ENCODE peak calls at places on chromosomes 2 and 18, in ten cellular contexts. T is naive thymus-derived CD4-positive, alpha-beta T cell; C is heart left ventricle; Q is GM23248; E is tibial artery; I is HAP-1; X is tibial nerve; P is neuronal stem cell; U is Peyer's patch; N is CD8-positive, alpha-beta memory T cell. H is an unnamed sample.

GRCh38 chr2:236444187-236444586 is 125.4 kb upstream of the ACKR3 start:
- DNase-seq in T (no peak), C (no peak), Q (no peak), E (no peak), I (no peak), X (no peak), P (no peak), U (no peak), N (no peak), H (no peak)

GRCh38 chr2:22450831-22451230 is 934.1 kb upstream of the KLHL29 start:
- DNase-seq in T (no peak), C (no peak), Q (no peak), E (no peak), I (no peak), X (peak; percentile 10), P (no peak), U (no peak), N (no peak), H (no peak)

GRCh38 chr2:240672076-240672700 is 10.5 kb downstream of the AQP12B start:
- DNase-seq in T (no peak), C (no peak), Q (no peak), E (no peak), I (no peak), X (no peak), P (no peak), U (no peak), N (no peak), H (no peak)

GRCh38 chr18:50044402-50044801 is 150.5 kb downstream of the MYO5B start:
- DNase-seq in T (no peak), C (no peak), Q (no peak), E (no peak), I (peak; percentile 53), X (no peak), P (no peak), U (no peak), N (no peak), H (no peak)

GRCh38 chr2:11123856-11124759 is 31.2 kb upstream of the SLC66A3 start:
- DNase-seq in T (peak; percentile 45), C (peak; percentile 76), Q (peak; percentile 73), E (no peak), I (peak; percentile 89), X (peak; percentile 52), P (peak; percentile 45), U (peak; percentile 40), N (peak; percentile 63), H (peak; percentile 66)

GRCh38 chr2:67616749-67617148 is 219.6 kb downstream of the ETAA1 start:
- DNase-seq in T (no peak), C (no peak), Q (peak; percentile 48), E (no peak), I (no peak), X (no peak), P (no peak), U (no peak), N (no peak), H (no peak)

GRCh38 chr2:151860613-151861146 is 32.5 kb upstream of the ARL5A start:
- DNase-seq in T (no peak), C (no peak), Q (no peak), E (no peak), I (no peak), X (no peak), P (no peak), U (no peak), N (no peak), H (no peak)

GRCh38 chr2:112187805-112188596 is 49.8 kb downstream of the FBLN7 start:
- DNase-seq in T (peak; percentile 87), C (no peak), Q (no peak), E (no peak), I (no peak), X (no peak), P (no peak), U (peak; percentile 71), N (peak; percentile 86), H (peak; percentile 87)

GRCh38 chr2:228983700-228984099 is 287.4 kb downstream of the PID1 start:
- DNase-seq in T (no peak), C (no peak), Q (no peak), E (no peak), I (no peak), X (no peak), P (no peak), U (no peak), N (no peak), H (no peak)

GRCh38 chr2:28752608-28752984 is 966 bp downstream of the PPP1CB start:
- DNase-seq in T (no peak), C (no peak), Q (no peak), E (no peak), I (no peak), X (no peak), P (no peak), U (no peak), N (no peak), H (no peak)

GRCh38 chr2:231410293-231411004 is 14.9 kb downstream of the B3GNT7 start:
- DNase-seq in T (no peak), C (no peak), Q (no peak), E (no peak), I (peak; percentile 83), X (no peak), P (no peak), U (no peak), N (no peak), H (no peak)

GRCh38 chr18:784470-785172 is 27.4 kb downstream of the YES1 start:
- DNase-seq in T (no peak), C (no peak), Q (no peak), E (no peak), I (no peak), X (no peak), P (no peak), U (no peak), N (no peak), H (no peak)

GRCh38 chr2:188787002-188787660 is 187.0 kb upstream of the COL3A1 start:
- DNase-seq in T (no peak), C (no peak), Q (peak; percentile 85), E (no peak), I (no peak), X (no peak), P (no peak), U (no peak), N (no peak), H (no peak)

GRCh38 chr18:58218111-58218510 is 174.1 kb downstream of the NEDD4L start:
- DNase-seq in T (no peak), C (no peak), Q (peak; percentile 72), E (no peak), I (no peak), X (no peak), P (no peak), U (no peak), N (no peak), H (no peak)

GRCh38 chr2:85768713-85769112 is 14.9 kb downstream of the ATOH8 start:
- DNase-seq in T (no peak), C (peak; percentile 83), Q (peak; percentile 42), E (no peak), I (peak; percentile 47), X (no peak), P (no peak), U (no peak), N (no peak), H (no peak)

GRCh38 chr2:226802573-226802972 is 3.0 kb upstream of the IRS1 start:
- DNase-seq in T (peak; percentile 72), C (no peak), Q (peak; percentile 85), E (no peak), I (peak; percentile 7), X (peak; percentile 51), P (no peak), U (no peak), N (no peak), H (no peak)

GRCh38 chr2:110741491-110741980 is 9.2 kb downstream of the ACOXL start:
- DNase-seq in T (no peak), C (no peak), Q (no peak), E (no peak), I (peak; percentile 23), X (no peak), P (no peak), U (no peak), N (no peak), H (no peak)

GRCh38 chr2:38073211-38074005 is 2.5 kb downstream of the CYP1B1 start:
- DNase-seq in T (no peak), C (no peak), Q (no peak), E (no peak), I (no peak), X (peak; percentile 87), P (no peak), U (no peak), N (no peak), H (no peak)
- H3K4me3 ChIP-seq in T (no peak overlapping the region), C (peak overlapping the region; percentile 67), Q (peak overlapping the region; percentile 41), E (peak overlapping the region; percentile 6), I (no peak overlapping the region), X (peak overlapping the region; percentile 46), P (no peak overlapping the region), U (peak overlapping the region; percentile 63), N (no peak overlapping the region), H (no peak overlapping the region)

GRCh38 chr2:4718777-4719176 is 973.4 kb upstream of the SOX11 start:
- DNase-seq in T (no peak), C (no peak), Q (no peak), E (no peak), I (no peak), X (no peak), P (no peak), U (no peak), N (no peak), H (no peak)

DNA sequence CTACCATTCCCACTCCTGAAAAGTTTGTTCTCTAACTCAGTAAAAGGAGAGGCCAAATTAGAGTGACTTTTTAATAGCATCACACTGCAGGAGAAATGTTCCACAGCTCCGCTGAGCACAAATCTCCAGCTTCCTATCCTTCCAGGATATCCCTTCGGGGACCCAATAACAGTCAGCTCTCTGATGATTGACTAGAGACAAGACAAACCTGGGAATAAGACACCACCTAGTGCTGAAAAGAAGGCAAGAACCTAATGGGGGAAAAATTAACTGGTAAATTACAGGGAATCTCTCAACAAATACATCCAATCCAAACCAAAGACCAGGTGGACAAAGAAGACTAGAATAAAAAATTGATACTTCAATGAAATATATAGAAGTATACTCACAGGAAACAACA is 977.1 kb upstream of the SOX11 start:
- DNase-seq in T (no peak), C (no peak), Q (no peak), E (no peak), I (no peak), X (no peak), P (no peak), U (no peak), N (no peak), H (no peak)
- H3K9me3 ChIP-seq in T (no peaks in the 10 kb centered on the region), C (no peaks in the 10 kb centered on the region), Q (no peaks in the 10 kb centered on the region), E (peaks cover 3% of the 10 kb centered on the region), I (no peaks in the 10 kb centered on the region), X (no peaks in the 10 kb centered on the region), P (peaks cover 2% of the 10 kb centered on the region), U (no peaks in the 10 kb centered on the region), N (no peaks in the 10 kb centered on the region), H (no peaks in the 10 kb centered on the region)

GRCh38 chr2:81647715-81648114 is 1343.2 kb upstream of the LRRTM1 start:
- DNase-seq in T (no peak), C (no peak), Q (no peak), E (no peak), I (peak; percentile 12), X (no peak), P (no peak), U (no peak), N (no peak), H (no peak)
- H3K4me3 ChIP-seq in T (no peak overlapping the region), C (no peak overlapping the region), Q (no peak overlapping the region), E (no peak overlapping the region), I (no peak overlapping the region), X (no peak overlapping the region), P (no peak overlapping the region), U (no peak overlapping the region), N (no peak overlapping the region), H (no peak overlapping the region)

DNA sequence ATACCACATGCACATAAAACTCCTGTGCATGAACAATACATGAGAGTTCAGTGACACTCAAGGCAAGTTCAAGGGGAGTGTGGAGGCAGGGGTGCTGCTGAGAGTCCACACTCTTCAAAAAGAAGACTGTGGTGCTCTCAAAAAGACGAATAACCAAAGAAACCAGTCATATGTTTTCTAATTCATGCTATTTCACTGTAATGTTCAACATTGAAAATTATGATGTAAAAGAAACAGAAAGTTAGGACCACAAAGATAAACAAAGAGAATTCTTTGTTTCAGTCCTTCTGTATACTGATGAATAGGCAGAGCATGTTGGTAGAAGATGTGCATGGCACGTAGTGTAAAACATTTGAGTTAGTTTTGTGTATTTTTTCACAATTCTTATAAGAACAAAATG is 864.2 kb upstream of the LRATD1 start:
- DNase-seq in T (no peak), C (no peak), Q (no peak), E (no peak), I (no peak), X (no peak), P (no peak), U (no peak), N (no peak), H (no peak)
- H3K9me3 ChIP-seq in T (no peaks in the 10 kb centered on the region), C (no peaks in the 10 kb centered on the region), Q (no peaks in the 10 kb centered on the region), E (no peaks in the 10 kb centered on the region), I (no peaks in the 10 kb centered on the region), X (no peaks in the 10 kb centered on the region), P (no peaks in the 10 kb centered on the region), U (no peaks in the 10 kb centered on the region), N (no peaks in the 10 kb centered on the region), H (no peaks in the 10 kb centered on the region)

H was measured in CD4-positive, alpha-beta memory T cell.